ENCODE peak calls at places on chromosomes 16 and 17, in five cellular contexts. B, X, J, F and Y are unnamed samples.

GRCh38 chr17:43737722-43738121 is 20.9 kb downstream of the SOST start:
- DNase-seq in B (no peak), X (no peak), J (no peak), F (no peak), Y (no peak)

GRCh38 chr17:50209472-50210248 is 8.2 kb upstream of the COL1A1 start:
- DNase-seq in B (peak; percentile 79), X (peak; percentile 54), J (peak; percentile 99), F (peak; percentile 97), Y (peak; percentile 100)

GRCh38 chr17:42111901-42112551 is 488 bp downstream of the DHX58 start:
- DNase-seq in B (no peak), X (peak; percentile 62), J (peak; percentile 27), F (no peak), Y (no peak)

GRCh38 chr16:30658731-30659506 is 688 bp downstream of the FBRS start:
- DNase-seq in B (peak; percentile 84), X (peak; percentile 83), J (peak; percentile 98), F (peak; percentile 92), Y (peak; percentile 91)

GRCh38 chr17:34349748-34350147 is 6.5 kb upstream of the CCL13 start:
- DNase-seq in B (no peak), X (no peak), J (no peak), F (no peak), Y (no peak)

GRCh38 chr16:575354-576196 is 5.8 kb downstream of the PIGQ start:
- DNase-seq in B (no peak), X (no peak), J (no peak), F (no peak), Y (no peak)

GRCh38 chr16:72856797-72857196 is 191.1 kb downstream of the ZFHX3 start:
- DNase-seq in B (no peak), X (no peak), J (no peak), F (peak; percentile 39), Y (no peak)

GRCh38 chr16:54216268-54217187 is 70.1 kb downstream of the IRX3 start:
- DNase-seq in B (no peak), X (no peak), J (no peak), F (no peak), Y (no peak)

GRCh38 chr17:44909681-44910144 is 5.6 kb downstream of the GFAP start:
- DNase-seq in B (no peak), X (no peak), J (peak; percentile 68), F (peak; percentile 61), Y (peak; percentile 36)

GRCh38 chr17:36877774-36878173 is 59.5 kb upstream of the LHX1 start:
- DNase-seq in B (no peak), X (no peak), J (no peak), F (no peak), Y (no peak)

GRCh38 chr17:77700165-77700881 is 258.2 kb upstream of the TNRC6C start:
- DNase-seq in B (no peak), X (no peak), J (no peak), F (no peak), Y (no peak)

GRCh38 chr16:82082543-82083244 is 47.6 kb downstream of the HSD17B2 start:
- DNase-seq in B (no peak), X (no peak), J (peak; percentile 69), F (peak; percentile 16), Y (no peak)

GRCh38 chr17:8161289-8162231 is 1.2 kb downstream of the VAMP2 start:
- DNase-seq in B (no peak), X (peak; percentile 54), J (no peak), F (no peak), Y (no peak)

GRCh38 chr17:74528491-74529199 is 2.6 kb downstream of the CD300LB start:
- DNase-seq in B (peak; percentile 58), X (no peak), J (no peak), F (no peak), Y (no peak)

GRCh38 chr17:45440161-45440859 is 7.6 kb upstream of the ARHGAP27 start:
- DNase-seq in B (no peak), X (no peak), J (peak; percentile 58), F (no peak), Y (no peak)

GRCh38 chr16:88385831-88386815 is 3.4 kb downstream of the ZNF469 start:
- DNase-seq in B (no peak), X (peak; percentile 15), J (no peak), F (no peak), Y (no peak)

GRCh38 chr16:75566889-75567255 is 693 bp downstream of the GABARAPL2 start:
- DNase-seq in B (no peak), X (no peak), J (peak; percentile 20), F (no peak), Y (no peak)

GRCh38 chr17:66677201-66677981 is 157.5 kb upstream of the CACNG5 start:
- DNase-seq in B (no peak), X (no peak), J (peak; percentile 40), F (peak; percentile 69), Y (peak; percentile 64)

GRCh38 chr17:39167492-39167891 is 1.5 kb upstream of the ARL5C start:
- DNase-seq in B (no peak), X (no peak), J (no peak), F (no peak), Y (no peak)
- H3K4me3 ChIP-seq in B (no peak overlapping the region), X (no peak overlapping the region), J (no peak overlapping the region), F (no peak overlapping the region), Y (no peak overlapping the region)

GRCh38 chr17:17726721-17727060 is 45.4 kb downstream of the RAI1 start:
- DNase-seq in B (no peak), X (no peak), J (peak; percentile 48), F (no peak), Y (no peak)

GRCh38 chr17:17724991-17725852 is 44.0 kb downstream of the RAI1 start:
- DNase-seq in B (no peak), X (no peak), J (peak; percentile 86), F (no peak), Y (no peak)

GRCh38 chr17:17724307-17724921 is 43.2 kb downstream of the RAI1 start:
- DNase-seq in B (no peak), X (no peak), J (peak; percentile 79), F (no peak), Y (no peak)

GRCh38 chr17:17727111-17727659 is 45.9 kb downstream of the RAI1 start:
- DNase-seq in B (no peak), X (no peak), J (no peak), F (no peak), Y (no peak)

GRCh38 chr17:17725853-17726720 is 44.8 kb downstream of the RAI1 start:
- DNase-seq in B (no peak), X (no peak), J (peak; percentile 73), F (no peak), Y (no peak)
- H3K4me3 ChIP-seq in B (no peak overlapping the region), X (no peak overlapping the region), J (no peak overlapping the region), F (no peak overlapping the region), Y (no peak overlapping the region)

GRCh38 chr17:78925662-78926555 is 722 bp upstream of the TIMP2 start:
- DNase-seq in B (peak; percentile 73), X (peak; percentile 66), J (peak; percentile 55), F (peak; percentile 86), Y (no peak)
- H3K4me3 ChIP-seq in B (no peak overlapping the region), X (peak overlapping the region; percentile 31), J (peak overlapping the region; percentile 77), F (peak overlapping the region; percentile 61), Y (peak overlapping the region; percentile 75)

DNA sequence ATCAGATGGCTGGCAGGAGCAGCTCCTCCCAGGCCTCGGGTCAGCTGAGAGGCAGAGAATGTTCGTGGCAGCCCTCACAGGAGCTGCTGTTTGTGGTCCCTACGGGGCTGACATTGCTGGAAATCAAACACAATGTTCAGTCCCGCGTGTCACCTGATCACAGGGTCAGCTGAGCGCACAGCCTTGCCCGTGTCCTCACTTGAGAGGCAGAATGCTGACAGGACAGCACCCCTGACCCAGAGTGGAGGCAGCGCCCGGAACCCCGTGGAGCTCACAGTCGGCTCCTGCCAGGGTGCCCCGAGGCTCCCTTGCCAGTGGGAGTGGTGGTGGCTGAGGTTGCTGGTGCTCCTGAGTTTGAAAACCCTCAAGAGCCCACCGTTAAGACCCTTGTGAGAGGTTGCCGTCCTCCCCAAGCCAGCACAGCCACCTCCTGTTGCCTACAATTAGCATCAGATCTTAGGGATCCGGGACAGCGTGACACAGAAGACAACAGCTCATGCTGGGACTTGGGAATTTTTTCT is 3.6 kb upstream of the CHMP6 start:
- DNase-seq in B (no peak), X (no peak), J (no peak), F (no peak), Y (no peak)
- H3K4me3 ChIP-seq in B (no peak overlapping the region), X (no peak overlapping the region), J (no peak overlapping the region), F (no peak overlapping the region), Y (no peak overlapping the region)

GRCh38 chr16:17784073-17784472 is 313.3 kb upstream of the XYLT1 start:
- DNase-seq in B (no peak), X (no peak), J (no peak), F (peak; percentile 60), Y (no peak)
- H3K4me3 ChIP-seq in B (no peak overlapping the region), X (no peak overlapping the region), J (no peak overlapping the region), F (no peak overlapping the region), Y (no peak overlapping the region)

GRCh38 chr17:29732209-29732608 is 109.5 kb upstream of the CORO6 start:
- DNase-seq in B (no peak), X (no peak), J (no peak), F (no peak), Y (no peak)

GRCh38 chr17:29731589-29731929 is 108.8 kb upstream of the CORO6 start:
- DNase-seq in B (no peak), X (no peak), J (no peak), F (no peak), Y (no peak)

GRCh38 chr17:29733151-29733550 is 110.4 kb upstream of the CORO6 start:
- DNase-seq in B (no peak), X (no peak), J (peak; percentile 46), F (no peak), Y (no peak)

GRCh38 chr17:29734640-29735039 is 111.9 kb upstream of the CORO6 start:
- DNase-seq in B (no peak), X (no peak), J (peak; percentile 11), F (no peak), Y (no peak)

GRCh38 chr17:29732613-29733012 is 109.9 kb upstream of the CORO6 start:
- DNase-seq in B (no peak), X (no peak), J (peak; percentile 16), F (peak; percentile 28), Y (no peak)
- H3K4me3 ChIP-seq in B (no peak overlapping the region), X (no peak overlapping the region), J (no peak overlapping the region), F (no peak overlapping the region), Y (no peak overlapping the region)

GRCh38 chr16:23615805-23616204 is 19.7 kb upstream of the NDUFAB1 start:
- DNase-seq in B (no peak), X (no peak), J (no peak), F (no peak), Y (no peak)

GRCh38 chr16:23607740-23608139 is 11.6 kb upstream of the NDUFAB1 start:
- DNase-seq in B (no peak), X (no peak), J (no peak), F (peak; percentile 25), Y (no peak)

GRCh38 chr16:23608194-23608593 is 12.1 kb upstream of the NDUFAB1 start:
- DNase-seq in B (no peak), X (no peak), J (peak; percentile 31), F (peak; percentile 56), Y (peak; percentile 36)

GRCh38 chr16:23609929-23610328 is 13.8 kb upstream of the NDUFAB1 start:
- DNase-seq in B (no peak), X (no peak), J (no peak), F (no peak), Y (no peak)

GRCh38 chr16:23611936-23612335 is 15.8 kb upstream of the NDUFAB1 start:
- DNase-seq in B (no peak), X (no peak), J (no peak), F (no peak), Y (no peak)
- H3K4me3 ChIP-seq in B (no peak overlapping the region), X (no peak overlapping the region), J (no peak overlapping the region), F (no peak overlapping the region), Y (no peak overlapping the region)